ENCODE peak calls at places on chromosomes 13 and 19, in ten cellular contexts. E is T-helper 9 cell, F is left lung, W is foreskin melanocyte, N is anterior cingulate cortex, S is brain pericyte, O is GM23248, Z is endothelial cell, A is RPMI8226, D is nucleus accumbens. G is an unnamed sample.

GRCh38 chr13:77325371-77325941 is 1.4 kb downstream of the MYCBP2 start:
- DNase-seq in A (peak), S (no peak), W (no peak), E (no peak), D (no peak), N (no peak), O (peak), Z (no peak), F (no peak), G (no peak)

GRCh38 chr13:25018729-25019115 is 77.2 kb upstream of the PABPC3 start:
- DNase-seq in F (peak), Z (no peak), S (no peak), A (peak), E (no peak), W (no peak), N (no peak), D (no peak), O (no peak), G (no peak)

GRCh38 chr19:44718441-44719261 is 19.7 kb downstream of the CEACAM16 start:
- DNase-seq in W (peak), N (peak), S (no peak), O (no peak), E (no peak), F (no peak), Z (peak), A (no peak), D (no peak), G (peak)

GRCh38 chr13:41458939-41459753 is 1.8 kb downstream of the RGCC start:
- DNase-seq in O (peak), F (no peak), Z (peak), S (no peak), E (peak), D (no peak), A (peak), N (no peak), W (peak), G (no peak)

GRCh38 chr19:35090160-35090794 is 25.3 kb upstream of the FXYD3 start:
- DNase-seq in Z (peak), W (peak), O (peak), D (no peak), F (peak), N (no peak), S (no peak), E (peak), A (peak), G (peak)

GRCh38 chr13:79775830-79776229 is 294.9 kb downstream of the NDFIP2 start:
- DNase-seq in O (peak), D (no peak), E (no peak), Z (peak), N (no peak), W (peak), S (no peak), A (no peak), F (no peak), G (peak)

GRCh38 chr19:4197625-4198466 is 15.4 kb downstream of the ANKRD24 start:
- DNase-seq in O (peak), S (no peak), A (peak), F (no peak), E (no peak), W (no peak), N (no peak), Z (peak), D (no peak), G (no peak)

GRCh38 chr19:50565984-50566903 is 2.0 kb downstream of the LRRC4B start:
- DNase-seq in N (peak), O (no peak), F (peak), Z (no peak), A (no peak), D (no peak), S (no peak), E (no peak), W (no peak), G (no peak)